ENCODE peak calls at places on chromosomes 6 and 20, in eight cellular contexts. G, I, N, Y, O, E, A and R are unnamed samples.

GRCh38 chr6:50851269-50851847 is 32.7 kb downstream of the TFAP2B start:
- DNase-seq in I (no peak), A (no peak), G (no peak), Y (no peak), N (no peak), E (no peak), O (no peak), R (no peak)

GRCh38 chr6:147855823-147856222 is 347.3 kb downstream of the SAMD5 start:
- DNase-seq in G (no peak), Y (no peak), I (no peak), A (no peak), E (peak), O (peak), N (no peak), R (peak)

GRCh38 chr6:160190974-160191373 is 67.6 kb downstream of the SLC22A2 start:
- DNase-seq in I (no peak), E (no peak), G (no peak), A (no peak), N (no peak), Y (no peak), O (no peak), R (no peak)

GRCh38 chr6:95601133-95601532 is 23.8 kb downstream of the MANEA start:
- DNase-seq in G (peak), I (peak), A (no peak), E (peak), O (no peak), Y (no peak), N (peak), R (peak)

GRCh38 chr6:4567141-4567540 is 209.1 kb upstream of the CDYL start:
- DNase-seq in Y (no peak), N (peak), G (no peak), O (peak), E (peak), I (no peak), A (no peak), R (peak)

GRCh38 chr6:137432054-137432545 is 62.1 kb downstream of the OLIG3 start:
- DNase-seq in G (no peak), N (no peak), Y (no peak), I (no peak), E (no peak), O (no peak), A (no peak), R (no peak)

GRCh38 chr6:165090206-165090605 is 219.2 kb downstream of the C6orf118 start:
- DNase-seq in N (no peak), A (no peak), Y (peak), G (no peak), I (no peak), O (no peak), E (no peak), R (no peak)

GRCh38 chr20:32780749-32781402 is 18.7 kb downstream of the DNMT3B start:
- DNase-seq in Y (peak), I (no peak), A (no peak), N (no peak), O (no peak), G (no peak), E (no peak), R (no peak)

GRCh38 chr6:14671261-14671681 is 553.7 kb downstream of the CD83 start:
- DNase-seq in O (peak), Y (peak), G (peak), E (peak), N (peak), I (no peak), A (peak), R (peak)

GRCh38 chr6:46510656-46511055 is 19.4 kb upstream of the RCAN2 start:
- DNase-seq in G (no peak), O (peak), E (peak), A (peak), N (peak), Y (no peak), I (no peak), R (no peak)

GRCh38 chr6:142680308-142680707 is 264.7 kb downstream of the HIVEP2 start:
- DNase-seq in I (no peak), N (peak), O (peak), Y (no peak), G (no peak), E (peak), A (no peak), R (peak)

GRCh38 chr6:11350294-11350693 is 117.8 kb upstream of the NEDD9 start:
- DNase-seq in A (no peak), Y (no peak), G (no peak), I (no peak), O (peak), N (peak), E (no peak), R (peak)

GRCh38 chr6:13538084-13538483 is 36.3 kb upstream of the SIRT5 start:
- DNase-seq in A (no peak), O (peak), Y (peak), I (peak), G (peak), N (peak), E (peak), R (peak)

GRCh38 chr6:145629478-145629877 is 105.8 kb downstream of the EPM2A start:
- DNase-seq in A (no peak), I (no peak), Y (no peak), G (no peak), E (no peak), O (no peak), N (no peak), R (no peak)

GRCh38 chr20:36481380-36482043 is 59.8 kb upstream of the MYL9 start:
- DNase-seq in A (no peak), Y (no peak), N (no peak), O (peak), E (no peak), I (no peak), G (no peak), R (no peak)

GRCh38 chr20:10060223-10060622 is 25.4 kb downstream of the ANKEF1 start:
- DNase-seq in I (no peak), O (no peak), G (no peak), Y (peak), N (no peak), A (no peak), E (no peak), R (no peak)

GRCh38 chr20:22525821-22526220 is 58.6 kb downstream of the FOXA2 start:
- DNase-seq in E (no peak), N (no peak), A (no peak), O (no peak), G (no peak), I (no peak), Y (no peak), R (no peak)

GRCh38 chr20:60447703-60448102 is 489.5 kb downstream of the CDH26 start:
- DNase-seq in G (no peak), E (no peak), I (no peak), N (no peak), A (no peak), O (no peak), Y (no peak), R (no peak)

GRCh38 chr20:12827796-12828406 is 180.9 kb upstream of the SPTLC3 start:
- DNase-seq in G (no peak), I (no peak), A (no peak), Y (no peak), O (no peak), E (no peak), N (no peak), R (no peak)

GRCh38 chr6:159826968-159827647 is 27.0 kb downstream of the PNLDC1 start:
- DNase-seq in I (no peak), A (no peak), E (no peak), N (no peak), Y (no peak), O (no peak), G (no peak), R (no peak)

GRCh38 chr20:1844723-1845523 is 50.3 kb upstream of the SIRPA start:
- DNase-seq in O (peak), G (peak), N (peak), A (no peak), I (no peak), E (peak), Y (peak), R (no peak)

GRCh38 chr20:4898282-4898681 is 103.0 kb downstream of the SLC23A2 start:
- DNase-seq in N (peak), G (peak), Y (no peak), I (no peak), E (peak), O (peak), A (peak), R (peak)

GRCh38 chr6:161216616-161217205 is 57.1 kb downstream of the AGPAT4 start:
- DNase-seq in O (no peak), N (no peak), I (no peak), Y (no peak), E (no peak), G (no peak), A (no peak), R (no peak)

GRCh38 chr6:21392177-21392576 is 201.4 kb upstream of the SOX4 start:
- DNase-seq in A (no peak), G (no peak), Y (no peak), E (no peak), I (no peak), N (no peak), O (no peak), R (no peak)

DNA sequence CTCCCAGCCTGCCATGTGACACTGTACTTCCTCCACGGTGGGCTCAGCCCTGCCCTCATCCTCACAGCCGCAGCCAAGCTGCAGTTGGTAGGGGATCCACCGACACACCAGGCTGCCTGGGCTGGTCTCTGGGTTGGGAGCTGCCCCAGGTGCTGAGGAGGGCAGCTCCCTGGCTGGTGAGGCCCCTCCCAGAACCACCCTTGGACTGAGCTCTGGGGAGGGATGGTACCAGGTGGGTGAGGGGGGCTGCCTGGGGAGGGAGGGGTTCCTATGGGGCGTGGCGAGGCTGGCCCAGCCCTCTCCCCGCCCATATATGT is 183 bp upstream of the TNFRSF6B start:
- DNase-seq in I (no peak), O (no peak), G (no peak), E (peak), Y (no peak), A (peak), N (no peak), R (peak)
- H3K4me3 ChIP-seq in I (no peak), O (peak), G (peak), E (no peak), Y (no peak), A (no peak), N (peak), R (peak)

GRCh38 chr6:122401104-122401503 is 1.7 kb downstream of the HSF2 start:
- DNase-seq in E (no peak), O (no peak), A (no peak), G (no peak), N (no peak), Y (no peak), I (no peak), R (no peak)

GRCh38 chr6:122400467-122401089 is 1.1 kb downstream of the HSF2 start:
- DNase-seq in G (no peak), A (no peak), Y (no peak), N (no peak), I (no peak), O (peak), E (no peak), R (peak)

GRCh38 chr6:122399055-122399347 is 451 bp upstream of the HSF2 start:
- DNase-seq in G (no peak), I (no peak), E (no peak), Y (no peak), A (no peak), O (no peak), N (no peak), R (no peak)

GRCh38 chr6:122400121-122400450 is 634 bp downstream of the HSF2 start:
- DNase-seq in Y (peak), O (peak), G (no peak), I (no peak), N (no peak), A (no peak), E (peak), R (peak)

GRCh38 chr6:122399348-122400120 is at the start of gene HSF2:
- DNase-seq in O (peak), I (peak), N (peak), Y (peak), E (peak), G (peak), A (peak), R (peak)
- TF ChIP-seq CTCF in O (peak), I (no peak), N (peak), Y (no peak), E (no peak), G (peak), A (no peak), R (peak)

GRCh38 chr20:20366896-20367680 is 816 bp upstream of the INSM1 start:
- DNase-seq in I (peak), G (no peak), E (peak), A (no peak), N (no peak), O (no peak), Y (peak), R (no peak)

GRCh38 chr20:20369353-20370086 is 1.6 kb downstream of the INSM1 start:
- DNase-seq in G (no peak), O (no peak), E (no peak), I (peak), Y (no peak), N (no peak), A (no peak), R (peak)

GRCh38 chr20:20367681-20368413 is at the start of gene INSM1:
- DNase-seq in N (no peak), O (no peak), Y (peak), E (no peak), I (no peak), G (no peak), A (no peak), R (no peak)

GRCh38 chr20:20370087-20370575 is 2.2 kb downstream of the INSM1 start:
- DNase-seq in O (peak), G (no peak), N (no peak), I (peak), E (no peak), Y (peak), A (no peak), R (no peak)

DNA sequence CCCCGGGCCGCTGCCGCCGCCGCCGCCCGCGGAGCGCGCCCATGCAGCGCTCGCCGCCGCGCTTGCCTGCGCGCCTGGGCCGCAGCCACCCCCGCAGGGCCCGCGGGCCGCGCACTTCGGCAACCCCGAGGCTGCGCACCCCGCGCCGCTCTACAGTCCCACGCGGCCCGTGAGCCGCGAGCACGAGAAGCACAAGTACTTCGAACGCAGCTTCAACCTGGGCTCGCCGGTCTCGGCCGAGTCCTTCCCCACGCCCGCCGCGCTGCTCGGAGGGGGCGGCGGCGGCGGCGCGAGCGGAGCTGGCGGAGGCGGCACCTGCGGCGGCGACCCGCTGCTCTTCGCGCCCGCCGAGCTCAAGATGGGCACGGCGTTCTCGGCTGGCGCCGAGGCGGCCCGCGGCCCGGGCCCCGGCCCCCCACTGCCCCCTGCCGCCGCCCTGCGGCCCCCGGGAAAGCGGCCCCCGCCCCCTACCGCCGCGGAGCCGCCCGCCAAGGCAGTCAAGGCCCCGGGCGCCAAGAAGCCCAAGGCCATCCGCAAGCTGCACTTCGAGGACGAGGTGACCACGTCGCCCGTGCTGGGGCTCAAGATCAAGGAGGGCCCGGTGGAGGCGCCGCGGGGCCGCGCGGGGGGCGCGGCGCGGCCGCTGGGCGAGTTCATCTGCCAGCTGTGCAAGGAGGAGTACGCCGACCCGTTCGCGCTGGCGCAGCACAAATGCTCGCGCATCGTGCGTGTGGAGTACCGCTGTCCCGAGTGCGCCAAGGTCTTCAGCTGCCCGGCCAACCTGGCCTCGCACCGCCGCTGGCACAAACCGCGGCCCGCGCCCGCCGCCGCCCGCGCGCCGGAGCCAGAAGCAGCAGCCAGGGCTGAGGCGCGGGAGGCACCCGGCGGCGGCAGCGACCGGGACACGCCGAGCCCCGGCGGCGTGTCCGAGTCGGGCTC is 779 bp downstream of the INSM1 start:
- DNase-seq in I (peak), E (peak), Y (peak), A (no peak), O (peak), G (no peak), N (no peak), R (no peak)
- H3K4me3 ChIP-seq in I (peak), E (no peak), Y (peak), A (no peak), O (no peak), G (no peak), N (no peak), R (no peak)

GRCh38 chr6:98941319-98941718 is 6.4 kb downstream of the FBXL4 start:
- DNase-seq in N (no peak), O (no peak), A (no peak), E (no peak), I (no peak), Y (no peak), G (no peak), R (no peak)

GRCh38 chr6:98945311-98946005 is 2.3 kb downstream of the FBXL4 start:
- DNase-seq in Y (no peak), A (no peak), G (no peak), E (peak), I (no peak), O (no peak), N (no peak), R (no peak)

GRCh38 chr6:98944168-98944567 is 3.6 kb downstream of the FBXL4 start:
- DNase-seq in A (no peak), G (no peak), N (no peak), E (no peak), O (no peak), I (no peak), Y (no peak), R (no peak)

GRCh38 chr6:98944598-98945011 is 3.1 kb downstream of the FBXL4 start:
- DNase-seq in N (peak), Y (peak), A (no peak), G (no peak), I (peak), E (peak), O (peak), R (peak)

GRCh38 chr6:98942263-98942803 is 5.4 kb downstream of the FBXL4 start:
- DNase-seq in Y (peak), A (no peak), I (peak), O (no peak), G (no peak), N (no peak), E (no peak), R (no peak)
- TF ChIP-seq CTCF in Y (no peak), A (no peak), I (no peak), O (peak), G (peak), N (no peak), E (no peak), R (no peak)

DNA sequence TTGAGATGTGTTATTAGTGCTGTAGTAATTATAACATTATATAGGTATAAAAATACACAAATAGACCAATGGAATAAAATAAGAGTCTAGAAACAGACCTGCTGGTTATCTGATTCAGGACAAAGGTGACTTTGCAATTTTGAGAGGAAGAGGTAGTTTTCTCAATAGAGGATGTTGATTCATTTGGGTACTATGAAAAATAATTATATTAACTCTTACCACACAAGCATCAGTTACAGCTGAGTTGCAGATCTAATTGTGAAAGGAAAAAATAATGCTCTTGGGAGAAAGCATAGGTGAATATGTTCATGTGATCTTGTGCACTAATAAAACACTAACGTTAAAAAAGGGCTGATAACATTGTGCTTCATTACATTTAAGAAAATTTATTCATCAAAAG is 103.0 kb downstream of the BCKDHB start:
- DNase-seq in Y (no peak), N (no peak), A (no peak), I (no peak), E (no peak), G (no peak), O (no peak), R (peak)
- H3K4me3 ChIP-seq in Y (no peak), N (no peak), A (no peak), I (no peak), E (no peak), G (no peak), O (no peak), R (no peak)

GRCh38 chr6:36724514-36725385 is 27.1 kb downstream of the RAB44 start:
- DNase-seq in A (peak), Y (peak), E (peak), G (peak), I (peak), O (peak), N (peak), R (peak)
- TF ChIP-seq CTCF in A (peak), Y (peak), E (peak), G (peak), I (peak), O (peak), N (peak), R (peak)

GRCh38 chr20:17832236-17832635 is 132.5 kb downstream of the BANF2 start:
- DNase-seq in Y (no peak), N (no peak), A (no peak), O (no peak), E (no peak), I (no peak), G (no peak), R (no peak)
- H3K4me3 ChIP-seq in Y (no peak), N (no peak), A (no peak), O (no peak), E (no peak), I (no peak), G (no peak), R (no peak)